ENCODE peak calls at places on chromosome 6, in eight cellular contexts. B, A, H, E, I, K, V and N are unnamed samples.

GRCh38 chr6:106910999-106911949 is 63.3 kb downstream of the CD24 start:
- DNase-seq in B (no peak), A (peak; percentile 32), H (no peak), E (no peak), I (peak; percentile 21), K (no peak), V (no peak), N (no peak)

GRCh38 chr6:95431637-95432228 is 145.6 kb upstream of the MANEA start:
- DNase-seq in B (peak; percentile 5), A (peak; percentile 19), H (no peak), E (no peak), I (peak; percentile 33), K (peak; percentile 1), V (peak; percentile 20), N (peak; percentile 24)

GRCh38 chr6:5547571-5547970 is 286.3 kb downstream of the FARS2 start:
- DNase-seq in B (no peak), A (no peak), H (no peak), E (no peak), I (no peak), K (no peak), V (no peak), N (no peak)

GRCh38 chr6:164085086-164085485 is 670.6 kb downstream of the QKI start:
- DNase-seq in B (no peak), A (no peak), H (no peak), E (no peak), I (no peak), K (no peak), V (no peak), N (no peak)

GRCh38 chr6:23349521-23350147 is 776.4 kb upstream of the NRSN1 start:
- DNase-seq in B (no peak), A (peak; percentile 91), H (no peak), E (no peak), I (peak; percentile 25), K (no peak), V (peak; percentile 86), N (peak; percentile 60)

GRCh38 chr6:37630281-37630799 is 67.3 kb downstream of the MDGA1 start:
- DNase-seq in B (no peak), A (peak; percentile 99), H (no peak), E (peak; percentile 76), I (peak; percentile 70), K (peak; percentile 96), V (peak; percentile 100), N (peak; percentile 99)

GRCh38 chr6:41706876-41707564 is 28.4 kb downstream of the TFEB start:
- DNase-seq in B (no peak), A (no peak), H (no peak), E (peak; percentile 75), I (no peak), K (no peak), V (peak; percentile 43), N (no peak)

GRCh38 chr6:21235162-21235561 is 358.4 kb upstream of the SOX4 start:
- DNase-seq in B (no peak), A (no peak), H (no peak), E (no peak), I (no peak), K (no peak), V (no peak), N (no peak)

GRCh38 chr6:61606500-61606899 is 679.5 kb downstream of the KHDRBS2 start:
- DNase-seq in B (no peak), A (no peak), H (no peak), E (no peak), I (no peak), K (no peak), V (no peak), N (no peak)

GRCh38 chr6:118668761-118669411 is 17.5 kb upstream of the CEP85L start:
- DNase-seq in B (no peak), A (no peak), H (no peak), E (no peak), I (no peak), K (no peak), V (peak; percentile 85), N (peak; percentile 92)

GRCh38 chr6:3481640-3482039 is 24.8 kb upstream of the SLC22A23 start:
- DNase-seq in B (no peak), A (no peak), H (no peak), E (no peak), I (no peak), K (no peak), V (no peak), N (no peak)

GRCh38 chr6:152957796-152958195 is 25.0 kb downstream of the FBXO5 start:
- DNase-seq in B (no peak), A (peak; percentile 8), H (no peak), E (no peak), I (no peak), K (no peak), V (no peak), N (no peak)

GRCh38 chr6:431986-432385 is 40.4 kb downstream of the IRF4 start:
- DNase-seq in B (no peak), A (no peak), H (no peak), E (no peak), I (peak; percentile 51), K (peak; percentile 66), V (peak; percentile 23), N (no peak)

GRCh38 chr6:20126102-20126752 is 86.0 kb downstream of the MBOAT1 start:
- DNase-seq in B (no peak), A (no peak), H (no peak), E (no peak), I (no peak), K (no peak), V (no peak), N (no peak)

GRCh38 chr6:52922161-52922560 is 12.7 kb upstream of the GSTA3 start:
- DNase-seq in B (no peak), A (no peak), H (no peak), E (no peak), I (no peak), K (no peak), V (no peak), N (no peak)

GRCh38 chr6:26022166-26022510 is 59.5 kb downstream of the TRIM38 start:
- DNase-seq in B (no peak), A (peak; percentile 70), H (no peak), E (peak; percentile 73), I (peak; percentile 77), K (no peak), V (peak; percentile 84), N (peak; percentile 76)

GRCh38 chr6:34414999-34415858 is 10.6 kb downstream of the RPS10 start:
- DNase-seq in B (peak; percentile 50), A (peak; percentile 45), H (no peak), E (peak; percentile 69), I (peak; percentile 61), K (no peak), V (peak; percentile 71), N (peak; percentile 66)

GRCh38 chr6:143806282-143807102 is 36.6 kb upstream of the LTV1 start:
- DNase-seq in B (no peak), A (no peak), H (no peak), E (peak; percentile 59), I (no peak), K (no peak), V (peak; percentile 84), N (peak; percentile 51)

GRCh38 chr6:75524322-75524972 is 30.8 kb upstream of the FILIP1 start:
- DNase-seq in B (no peak), A (peak; percentile 69), H (no peak), E (no peak), I (peak; percentile 74), K (peak; percentile 91), V (peak; percentile 97), N (peak; percentile 64)

GRCh38 chr6:93418448-93419303 is 683 bp downstream of the EPHA7 start:
- DNase-seq in B (no peak), A (peak; percentile 13), H (no peak), E (peak; percentile 47), I (no peak), K (no peak), V (peak; percentile 51), N (peak; percentile 76)

GRCh38 chr6:32956176-32956575 is 3.3 kb upstream of the HLA-DMA start:
- DNase-seq in B (no peak), A (no peak), H (no peak), E (no peak), I (no peak), K (no peak), V (no peak), N (no peak)

GRCh38 chr6:118387921-118388701 is 160.0 kb upstream of the PLN start:
- DNase-seq in B (no peak), A (peak; percentile 81), H (no peak), E (no peak), I (peak; percentile 61), K (no peak), V (peak; percentile 98), N (peak; percentile 61)

GRCh38 chr6:33589723-33590530 is 9.9 kb upstream of the BAK1 start:
- DNase-seq in B (peak; percentile 46), A (peak; percentile 96), H (no peak), E (peak; percentile 62), I (peak; percentile 96), K (peak; percentile 81), V (peak; percentile 91), N (peak; percentile 99)

GRCh38 chr6:157343732-157344131 is 20.4 kb upstream of the TMEM242 start:
- DNase-seq in B (no peak), A (no peak), H (no peak), E (no peak), I (no peak), K (no peak), V (no peak), N (no peak)

GRCh38 chr6:83352413-83352812 is 78.4 kb downstream of the ME1 start:
- DNase-seq in B (no peak), A (peak; percentile 38), H (no peak), E (no peak), I (no peak), K (no peak), V (peak; percentile 11), N (no peak)

GRCh38 chr6:51060262-51060762 is 241.6 kb downstream of the TFAP2B start:
- DNase-seq in B (no peak), A (no peak), H (no peak), E (no peak), I (no peak), K (no peak), V (no peak), N (no peak)

GRCh38 chr6:31651602-31652191 is 764 bp downstream of the BAG6 start:
- DNase-seq in B (no peak), A (peak; percentile 73), H (no peak), E (no peak), I (peak; percentile 77), K (no peak), V (peak; percentile 72), N (peak; percentile 83)

GRCh38 chr6:150006961-150007464 is 18.3 kb downstream of the RAET1L start:
- DNase-seq in B (no peak), A (no peak), H (no peak), E (no peak), I (peak; percentile 44), K (no peak), V (no peak), N (peak; percentile 67)

GRCh38 chr6:158457616-158458278 is 102.1 kb upstream of the TMEM181 start:
- DNase-seq in B (no peak), A (peak; percentile 45), H (no peak), E (no peak), I (no peak), K (no peak), V (peak; percentile 59), N (no peak)

GRCh38 chr6:43547202-43547601 is 28.6 kb downstream of the XPO5 start:
- DNase-seq in B (no peak), A (no peak), H (no peak), E (no peak), I (no peak), K (no peak), V (no peak), N (peak; percentile 4)

GRCh38 chr6:149909701-149910470 is 12.0 kb upstream of the RAET1E start:
- DNase-seq in B (no peak), A (no peak), H (no peak), E (peak; percentile 32), I (no peak), K (no peak), V (no peak), N (no peak)

GRCh38 chr6:132973556-132973993 is 159.2 kb downstream of the RPS12 start:
- DNase-seq in B (no peak), A (no peak), H (no peak), E (no peak), I (no peak), K (no peak), V (no peak), N (no peak)

GRCh38 chr6:45619994-45620471 is 242.3 kb upstream of the SUPT3H start:
- DNase-seq in B (peak; percentile 6), A (no peak), H (no peak), E (no peak), I (no peak), K (no peak), V (peak; percentile 74), N (peak; percentile 93)

GRCh38 chr6:32148289-32148688 is 3.5 kb downstream of the PRRT1 start:
- DNase-seq in B (no peak), A (no peak), H (no peak), E (peak; percentile 33), I (no peak), K (no peak), V (no peak), N (no peak)